ENCODE peak calls at places on chromosomes 2 and 18, in nine cellular contexts. S is GM20000, K is kidney, W is cardiac muscle cell, R is H9, I is bronchial epithelial cell, Z is GM12865, U is fibroblast of mammary gland, F is D721Med. D is an unnamed sample.

GRCh38 chr2:112773091-112773490 is 8.7 kb upstream of the CKAP2L start:
- DNase-seq in F (no peak), R (no peak), U (no peak), Z (no peak), S (no peak), K (no peak), I (no peak), W (no peak), D (no peak)

GRCh38 chr2:5803547-5803946 is 111.4 kb downstream of the SOX11 start:
- DNase-seq in F (no peak), S (no peak), I (peak), K (no peak), U (no peak), Z (no peak), W (no peak), R (no peak), D (no peak)

GRCh38 chr2:26569216-26570082 is 71.7 kb downstream of the CIB4 start:
- DNase-seq in S (no peak), U (no peak), R (no peak), F (no peak), K (peak), I (no peak), W (no peak), Z (no peak), D (no peak)

GRCh38 chr18:7545734-7546133 is 21.4 kb upstream of the PTPRM start:
- DNase-seq in R (no peak), F (no peak), W (no peak), I (no peak), K (no peak), S (no peak), Z (no peak), U (peak), D (no peak)

GRCh38 chr18:31204169-31204568 is 41.5 kb upstream of the DSC1 start:
- DNase-seq in S (no peak), Z (no peak), K (no peak), R (no peak), W (no peak), F (no peak), I (no peak), U (no peak), D (no peak)

GRCh38 chr18:48470484-48471180 is 61.4 kb upstream of the ZBTB7C start:
- DNase-seq in S (no peak), Z (no peak), R (no peak), U (no peak), I (no peak), F (no peak), W (no peak), K (no peak), D (no peak)

GRCh38 chr2:56008661-56009411 is 85.3 kb upstream of the EFEMP1 start:
- DNase-seq in S (no peak), W (peak), K (peak), I (peak), R (peak), F (no peak), Z (no peak), U (peak), D (no peak)

GRCh38 chr2:171810409-171810993 is 83.5 kb downstream of the SLC25A12 start:
- DNase-seq in K (no peak), S (no peak), F (no peak), U (no peak), R (no peak), I (no peak), Z (no peak), W (no peak), D (no peak)

GRCh38 chr2:227219312-227220105 is 55.1 kb downstream of the COL4A3 start:
- DNase-seq in K (no peak), Z (no peak), U (no peak), W (no peak), S (no peak), F (no peak), R (no peak), I (peak), D (no peak)

GRCh38 chr2:193348055-193348454 is 1153.3 kb upstream of the TMEFF2 start:
- DNase-seq in K (no peak), U (no peak), I (no peak), F (no peak), S (no peak), Z (no peak), W (no peak), R (no peak), D (no peak)

GRCh38 chr2:207839575-207839974 is 69.9 kb upstream of the FZD5 start:
- DNase-seq in F (no peak), Z (no peak), I (no peak), R (no peak), K (no peak), W (no peak), U (no peak), S (no peak), D (no peak)

GRCh38 chr2:29012211-29012681 is 31.1 kb downstream of the TOGARAM2 start:
- DNase-seq in I (no peak), K (no peak), R (no peak), S (no peak), U (no peak), F (no peak), W (peak), Z (peak), D (peak)

GRCh38 chr18:37334494-37335125 is 231.0 kb downstream of the CELF4 start:
- DNase-seq in Z (no peak), W (no peak), F (no peak), R (no peak), U (peak), S (no peak), K (no peak), I (no peak), D (no peak)

GRCh38 chr18:9707381-9708056 is 582 bp upstream of the RAB31 start:
- DNase-seq in S (no peak), F (no peak), Z (peak), I (no peak), U (no peak), R (no peak), W (no peak), K (no peak), D (no peak)

GRCh38 chr2:52861606-52862005 is 906.0 kb upstream of the CHAC2 start:
- DNase-seq in I (no peak), F (no peak), K (no peak), S (no peak), Z (no peak), W (no peak), U (no peak), R (no peak), D (no peak)

GRCh38 chr2:13583609-13584008 is 866.9 kb downstream of the TRIB2 start:
- DNase-seq in I (no peak), K (no peak), F (no peak), S (no peak), Z (no peak), R (no peak), W (no peak), U (no peak), D (no peak)

GRCh38 chr18:12520442-12520992 is 112.8 kb downstream of the PRELID3A start:
- DNase-seq in F (no peak), S (no peak), Z (peak), U (peak), W (no peak), K (no peak), R (no peak), I (no peak), D (no peak)

GRCh38 chr2:215498411-215498810 is 62.5 kb upstream of the FN1 start:
- DNase-seq in S (no peak), F (no peak), Z (no peak), U (peak), R (no peak), W (no peak), K (no peak), I (no peak), D (no peak)

GRCh38 chr18:78006006-78006802 is 756.6 kb downstream of the GALR1 start:
- DNase-seq in W (no peak), I (no peak), U (no peak), K (no peak), S (no peak), R (no peak), Z (no peak), F (no peak), D (no peak)

GRCh38 chr2:218003994-218004419 is 1.2 kb upstream of the TNS1 start:
- DNase-seq in I (peak), W (peak), R (no peak), K (no peak), F (no peak), U (peak), Z (no peak), S (no peak), D (no peak)

GRCh38 chr2:135819211-135819610 is 17.8 kb downstream of the LCT start:
- DNase-seq in K (no peak), U (peak), F (no peak), S (no peak), Z (peak), R (peak), W (no peak), I (peak), D (peak)

GRCh38 chr2:26455037-26455800 is 22.7 kb downstream of the OTOF start:
- DNase-seq in S (no peak), W (no peak), Z (no peak), K (no peak), R (no peak), F (no peak), U (no peak), I (no peak), D (no peak)

GRCh38 chr18:7104649-7105048 is 12.9 kb downstream of the LAMA1 start:
- DNase-seq in Z (no peak), F (no peak), S (no peak), K (no peak), I (no peak), R (no peak), W (no peak), U (no peak), D (no peak)

GRCh38 chr2:109692013-109692738 is 78.0 kb downstream of the SOWAHC start:
- DNase-seq in U (no peak), Z (no peak), K (peak), S (no peak), I (no peak), W (no peak), F (no peak), R (no peak), D (no peak)

GRCh38 chr2:190318514-190318913 is 1.1 kb downstream of the HIBCH start:
- DNase-seq in U (peak), R (no peak), I (peak), Z (no peak), W (no peak), S (no peak), K (no peak), F (no peak), D (no peak)

GRCh38 chr2:199459286-199460100 is 1.8 kb upstream of the SATB2 start:
- DNase-seq in F (peak), Z (peak), K (peak), R (peak), S (peak), U (peak), I (peak), W (peak), D (peak)

GRCh38 chr2:191666733-191667132 is 11.2 kb upstream of the NABP1 start:
- DNase-seq in F (no peak), I (no peak), S (peak), R (no peak), W (no peak), U (no peak), K (no peak), Z (peak), D (peak)

GRCh38 chr2:121849236-121849635 is 93.8 kb downstream of the TSN start:
- DNase-seq in I (peak), F (no peak), R (no peak), Z (no peak), S (no peak), U (no peak), W (no peak), K (no peak), D (no peak)

GRCh38 chr2:164840930-164841718 is 499 bp downstream of the COBLL1 start:
- DNase-seq in W (peak), I (peak), U (peak), K (peak), R (peak), Z (peak), S (peak), F (peak), D (peak)

GRCh38 chr18:71020342-71021096 is 731.7 kb downstream of the SOCS6 start:
- DNase-seq in Z (no peak), F (no peak), S (no peak), I (peak), K (no peak), U (peak), R (no peak), W (no peak), D (no peak)

GRCh38 chr2:101308432-101309210 is at the start of gene RNF149:
- DNase-seq in R (peak), Z (peak), F (peak), S (peak), I (peak), U (peak), K (peak), W (peak), D (peak)

GRCh38 chr18:41905786-41906527 is 49.1 kb upstream of the PIK3C3 start:
- DNase-seq in I (no peak), K (no peak), R (no peak), Z (no peak), W (peak), S (no peak), U (no peak), F (peak), D (no peak)

GRCh38 chr18:41906528-41907256 is 48.3 kb upstream of the PIK3C3 start:
- DNase-seq in F (no peak), S (peak), I (peak), U (peak), W (peak), K (no peak), Z (peak), R (no peak), D (peak)
- TF ChIP-seq CTCF in F (peak), S (peak), I (peak), U (peak), W (peak), K (peak), Z (peak), R (peak), D (peak)

GRCh38 chr2:68292108-68292710 is 27.5 kb downstream of the CNRIP1 start:
- DNase-seq in I (peak), Z (peak), U (peak), S (peak), W (peak), F (no peak), R (no peak), K (no peak), D (peak)
- TF ChIP-seq CTCF in I (peak), Z (peak), U (peak), S (peak), W (peak), F (peak), R (peak), K (peak), D (peak)

GRCh38 chr2:176817061-176817565 is 395.5 kb upstream of the HNRNPA3 start:
- DNase-seq in W (peak), I (no peak), K (no peak), F (no peak), Z (peak), U (peak), S (peak), R (peak), D (peak)
- TF ChIP-seq CTCF in W (no peak), I (no peak), K (no peak), F (peak), Z (peak), U (peak), S (no peak), R (peak), D (peak)

DNA sequence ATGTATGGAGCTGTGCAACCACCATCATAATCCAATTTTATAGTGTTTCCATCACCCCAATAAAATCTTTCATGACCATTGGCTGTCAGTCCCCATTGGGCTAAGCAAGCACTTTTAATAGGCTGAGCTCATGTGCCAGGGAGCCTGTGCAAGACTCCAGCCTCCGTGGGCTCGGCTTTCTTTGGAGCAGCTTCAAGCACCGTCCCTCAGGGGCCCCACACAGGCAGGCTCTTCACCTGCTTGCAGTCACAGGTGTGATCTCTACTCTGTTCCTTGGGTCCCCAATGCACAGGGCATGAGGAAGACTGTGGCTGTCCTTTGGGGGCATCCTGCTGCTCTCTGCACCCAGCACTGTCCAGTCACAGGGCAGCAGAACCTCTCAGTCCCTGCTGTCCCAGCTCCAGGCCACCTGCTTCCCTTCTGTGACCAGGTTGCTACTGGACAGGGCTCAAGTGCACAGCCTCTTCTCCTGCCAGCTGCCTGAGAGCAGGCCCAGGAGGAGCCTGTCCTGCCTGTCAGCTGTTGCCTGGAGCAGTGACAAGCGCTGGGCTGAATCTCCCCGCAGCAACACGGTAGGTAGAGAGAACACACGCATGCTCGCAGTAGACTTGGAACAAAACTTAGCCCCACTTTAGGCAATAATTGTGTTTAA is 40.7 kb upstream of the TMEM131 start:
- DNase-seq in Z (no peak), W (peak), I (no peak), K (no peak), U (no peak), F (no peak), S (no peak), R (no peak), D (no peak)
- TF ChIP-seq CTCF in Z (no peak), W (no peak), I (no peak), K (no peak), U (no peak), F (no peak), S (no peak), R (no peak), D (no peak)

GRCh38 chr18:62991959-62992358 is 276.6 kb downstream of the PHLPP1 start:
- DNase-seq in R (no peak), K (no peak), W (no peak), S (no peak), Z (no peak), U (no peak), F (no peak), I (no peak), D (peak)
- TF ChIP-seq CTCF in R (peak), K (no peak), W (no peak), S (no peak), Z (peak), U (no peak), F (no peak), I (no peak), D (peak)

GRCh38 chr18:13676499-13676898 is 49.9 kb downstream of the FAM210A start:
- DNase-seq in Z (no peak), K (no peak), F (no peak), U (no peak), R (no peak), I (no peak), S (no peak), W (no peak), D (no peak)
- TF ChIP-seq CTCF in Z (no peak), K (no peak), F (no peak), U (no peak), R (no peak), I (no peak), S (no peak), W (no peak), D (no peak)

GRCh38 chr2:185736210-185736609 is 2.4 kb upstream of the FSIP2 start:
- DNase-seq in I (no peak), Z (no peak), S (no peak), K (no peak), R (no peak), U (no peak), F (no peak), W (no peak), D (no peak)

GRCh38 chr2:185734658-185735057 is 3.9 kb upstream of the FSIP2 start:
- DNase-seq in K (no peak), S (no peak), W (no peak), U (no peak), I (no peak), Z (no peak), R (no peak), F (no peak), D (no peak)

GRCh38 chr2:185738679-185739472 is at the start of gene FSIP2:
- DNase-seq in R (peak), Z (peak), I (peak), F (peak), S (peak), W (peak), K (peak), U (peak), D (peak)
- TF ChIP-seq CTCF in R (peak), Z (peak), I (peak), F (no peak), S (peak), W (peak), K (peak), U (peak), D (peak)

GRCh38 chr18:59810183-59810582 is 89.6 kb upstream of the PMAIP1 start:
- DNase-seq in F (no peak), W (no peak), U (peak), S (no peak), Z (peak), R (no peak), K (no peak), I (no peak), D (no peak)

GRCh38 chr18:59813942-59814341 is 85.9 kb upstream of the PMAIP1 start:
- DNase-seq in W (no peak), K (no peak), R (no peak), Z (no peak), S (no peak), U (peak), I (no peak), F (no peak), D (no peak)

GRCh38 chr18:59810740-59811520 is 88.9 kb upstream of the PMAIP1 start:
- DNase-seq in U (peak), W (no peak), I (no peak), Z (no peak), K (no peak), S (no peak), R (no peak), F (no peak), D (no peak)

GRCh38 chr18:59818769-59819168 is 81.0 kb upstream of the PMAIP1 start:
- DNase-seq in U (no peak), F (no peak), R (no peak), S (no peak), K (no peak), I (no peak), Z (no peak), W (no peak), D (no peak)

GRCh38 chr18:59814872-59815271 is 84.9 kb upstream of the PMAIP1 start:
- DNase-seq in S (no peak), K (no peak), I (peak), U (peak), Z (no peak), F (no peak), R (no peak), W (no peak), D (no peak)
- TF ChIP-seq CTCF in S (no peak), K (no peak), I (no peak), U (no peak), Z (no peak), F (no peak), R (no peak), W (no peak), D (no peak)

D was measured in activated CD8-positive, alpha-beta T cell treated with anti-CD3 and anti-CD28 coated beads for 36 hours.